ENCODE peak calls at places on chromosomes 5 and 9, in eight cellular contexts. R is hepatic stellate cell; A is AG09309; L is naive thymus-derived CD8-positive, alpha-beta T cell; X is CD4-positive, alpha-beta T cell; B is sigmoid colon; P is activated naive CD4-positive, alpha-beta T cell; E is Jurkat, Clone E6-1. F is an unnamed sample.

GRCh38 chr9:133844876-133845658 is 106.9 kb upstream of the SARDH start:
- DNase-seq in P (no peak), R (peak), B (peak), A (no peak), X (no peak), L (no peak), E (no peak), F (no peak)

GRCh38 chr5:107196500-107196899 is 474.2 kb downstream of the EFNA5 start:
- DNase-seq in X (no peak), L (no peak), A (no peak), R (no peak), P (no peak), B (no peak), E (peak), F (no peak)

GRCh38 chr5:98065261-98065909 is 708.1 kb upstream of the RGMB start:
- DNase-seq in X (no peak), R (no peak), L (no peak), P (no peak), B (no peak), A (no peak), E (no peak), F (no peak)

GRCh38 chr5:83467315-83468044 is 4.1 kb upstream of the VCAN start:
- DNase-seq in B (peak), L (no peak), X (no peak), E (no peak), P (no peak), A (peak), R (no peak), F (no peak)

GRCh38 chr9:21750021-21750735 is 52.3 kb upstream of the MTAP start:
- DNase-seq in X (no peak), A (no peak), E (no peak), B (no peak), L (no peak), P (no peak), R (no peak), F (no peak)

GRCh38 chr5:132000677-132001453 is 10.6 kb downstream of the ACSL6 start:
- DNase-seq in R (no peak), B (no peak), E (peak), A (no peak), L (peak), X (peak), P (no peak), F (peak)

GRCh38 chr5:178309271-178310008 is 76.8 kb upstream of the PHYKPL start:
- DNase-seq in L (no peak), E (no peak), P (no peak), B (peak), X (no peak), R (no peak), A (no peak), F (peak)

GRCh38 chr5:154858251-154858971 is at the start of gene CNOT8:
- DNase-seq in R (peak), L (peak), B (peak), P (peak), A (peak), E (peak), X (peak), F (peak)

GRCh38 chr9:27771803-27772545 is 198.7 kb upstream of the C9orf72 start:
- DNase-seq in A (no peak), L (no peak), R (no peak), X (no peak), P (no peak), B (no peak), E (no peak), F (no peak)

F was measured in chondrocyte.